ENCODE peak calls at places on chromosomes 5 and 9, in ten cellular contexts. C is stomach; A is naive thymus-derived CD4-positive, alpha-beta T cell; J is mesenchymal stem cell; G is iPS DF 6.9; Z is tibial nerve; E is adrenal gland; T is fibroblast of lung; K is small intestine; L is heart right ventricle. M is an unnamed sample. For H3K4me1, the result is how much of the 10 kb centered on the place peaks cover.

GRCh38 chr9:78437721-78438610 is 141.0 kb downstream of the PSAT1 start:
- DNase-seq in J (no peak), T (no peak), K (no peak), E (no peak), A (no peak), Z (no peak), C (no peak), L (no peak), G (no peak), M (no peak)

GRCh38 chr5:175695161-175696126 is 37.6 kb downstream of the HRH2 start:
- DNase-seq in G (no peak), J (no peak), Z (no peak), T (no peak), E (no peak), A (no peak), K (no peak), L (no peak), C (no peak), M (no peak)

GRCh38 chr5:175851727-175852126 is 19.7 kb upstream of the CPLX2 start:
- DNase-seq in J (no peak), A (no peak), T (no peak), C (no peak), L (no peak), E (no peak), G (no peak), K (no peak), Z (no peak), M (no peak)

GRCh38 chr9:122374885-122375420 is 4.1 kb downstream of the PTGS1 start:
- DNase-seq in Z (peak), C (peak), L (peak), G (no peak), K (peak), J (peak), A (no peak), T (peak), E (peak), M (no peak)

GRCh38 chr5:146805099-146805498 is 73.5 kb downstream of the PPP2R2B start:
- DNase-seq in T (peak), J (no peak), L (no peak), Z (no peak), A (no peak), K (no peak), E (no peak), C (no peak), G (no peak), M (no peak)

GRCh38 chr5:158897444-158898160 is 202.1 kb downstream of the EBF1 start:
- DNase-seq in E (no peak), G (no peak), K (no peak), Z (no peak), L (no peak), C (no peak), T (no peak), A (no peak), J (no peak), M (no peak)

GRCh38 chr9:34992376-34992951 is 2.9 kb downstream of the DNAJB5 start:
- DNase-seq in J (peak), C (no peak), L (peak), K (no peak), A (no peak), Z (no peak), G (no peak), E (peak), T (peak), M (no peak)

GRCh38 chr9:87464110-87464991 is 33.3 kb upstream of the DAPK1 start:
- DNase-seq in Z (peak), E (no peak), T (peak), K (no peak), G (no peak), L (no peak), A (no peak), J (no peak), C (no peak), M (no peak)

GRCh38 chr5:145981612-145982571 is 45.5 kb downstream of the SH3RF2 start:
- DNase-seq in T (peak), C (peak), L (no peak), A (no peak), K (peak), Z (no peak), E (no peak), G (no peak), J (no peak), M (no peak)

GRCh38 chr9:93130861-93131481 is 3.1 kb downstream of the NINJ1 start:
- DNase-seq in A (no peak), J (peak), G (no peak), L (no peak), C (no peak), Z (peak), E (peak), K (no peak), T (no peak), M (no peak)

GRCh38 chr5:139180850-139181785 is 17.1 kb downstream of the SIL1 start:
- DNase-seq in T (peak), A (no peak), J (no peak), G (no peak), E (no peak), L (no peak), Z (no peak), K (no peak), C (no peak), M (no peak)

GRCh38 chr9:37963936-37964739 is 60.2 kb upstream of the SLC25A51 start:
- DNase-seq in E (peak), T (peak), Z (peak), C (peak), G (no peak), K (peak), A (no peak), J (peak), L (no peak), M (no peak)

GRCh38 chr9:117927354-117927753 is 223.2 kb downstream of the TLR4 start:
- DNase-seq in E (no peak), A (no peak), C (no peak), G (peak), K (no peak), T (no peak), L (no peak), Z (no peak), J (no peak), M (no peak)

GRCh38 chr5:66602621-66603020 is 6.4 kb downstream of the MAST4 start:
- DNase-seq in G (no peak), A (no peak), J (no peak), L (no peak), E (no peak), K (no peak), C (no peak), Z (no peak), T (peak), M (no peak)

GRCh38 chr9:129868571-129869486 is 33.6 kb downstream of the USP20 start:
- DNase-seq in G (no peak), E (no peak), Z (no peak), T (no peak), L (no peak), A (peak), K (peak), C (peak), J (no peak), M (no peak)

GRCh38 chr5:9361835-9362234 is 184.0 kb downstream of the SEMA5A start:
- DNase-seq in J (peak), Z (peak), E (peak), T (peak), C (peak), A (peak), L (peak), K (peak), G (peak), M (no peak)

GRCh38 chr5:37554938-37555337 is 175.8 kb downstream of the WDR70 start:
- DNase-seq in G (no peak), E (no peak), A (no peak), C (no peak), J (no peak), Z (no peak), L (no peak), K (peak), T (no peak), M (no peak)

GRCh38 chr9:128001411-128002298 is 20.9 kb upstream of the EEIG1 start:
- DNase-seq in K (no peak), G (no peak), L (no peak), T (peak), E (peak), C (peak), A (no peak), Z (no peak), J (peak), M (no peak)

GRCh38 chr9:116207371-116208111 is 54.0 kb downstream of the PAPPA start:
- DNase-seq in K (no peak), G (no peak), C (no peak), L (no peak), A (no peak), E (no peak), Z (no peak), T (no peak), J (no peak), M (no peak)

GRCh38 chr9:20929276-20929675 is 102.2 kb downstream of the HACD4 start:
- DNase-seq in G (no peak), J (no peak), Z (no peak), A (no peak), L (no peak), C (no peak), E (no peak), T (no peak), K (no peak), M (no peak)

GRCh38 chr9:87062706-87063105 is 115.4 kb upstream of the GAS1 start:
- DNase-seq in E (no peak), J (no peak), K (no peak), A (no peak), T (no peak), C (no peak), L (no peak), G (no peak), Z (no peak), M (no peak)

GRCh38 chr5:29042152-29042551 is 2003.8 kb upstream of the CDH9 start:
- DNase-seq in K (no peak), G (no peak), Z (no peak), E (no peak), L (no peak), A (no peak), T (no peak), C (no peak), J (no peak), M (no peak)

GRCh38 chr5:150410524-150411244 is 2.0 kb downstream of the CD74 start:
- DNase-seq in K (peak), E (peak), G (no peak), C (peak), J (peak), Z (peak), T (peak), L (peak), A (peak), M (no peak)

GRCh38 chr5:128708841-128709240 is 170.8 kb upstream of the FBN2 start:
- DNase-seq in K (no peak), E (no peak), T (no peak), L (no peak), Z (no peak), C (no peak), A (no peak), J (no peak), G (no peak), M (no peak)

GRCh38 chr5:179269781-179270543 is 75.3 kb downstream of the ADAMTS2 start:
- DNase-seq in C (no peak), T (no peak), J (no peak), A (no peak), G (no peak), K (no peak), Z (no peak), E (peak), L (no peak), M (no peak)

GRCh38 chr9:90107021-90107771 is 502.4 kb downstream of the GADD45G start:
- DNase-seq in A (no peak), E (peak), G (no peak), L (peak), K (peak), Z (peak), J (peak), C (peak), T (peak), M (no peak)

GRCh38 chr9:2060425-2060824 is 45.3 kb downstream of the SMARCA2 start:
- DNase-seq in C (no peak), Z (no peak), T (peak), A (no peak), E (no peak), K (no peak), G (no peak), J (no peak), L (peak), M (no peak)

GRCh38 chr5:66518753-66519152 is 77.4 kb upstream of the MAST4 start:
- DNase-seq in Z (no peak), J (no peak), E (no peak), A (no peak), K (no peak), G (no peak), C (no peak), L (no peak), T (peak), M (no peak)

GRCh38 chr5:58060971-58061370 is 398.9 kb downstream of the PLK2 start:
- DNase-seq in G (no peak), J (peak), K (no peak), Z (no peak), A (no peak), T (peak), C (no peak), E (no peak), L (no peak), M (no peak)

GRCh38 chr5:157606046-157606445 is 30.5 kb upstream of the ADAM19 start:
- DNase-seq in J (no peak), E (no peak), A (no peak), T (no peak), C (no peak), L (no peak), K (no peak), Z (no peak), G (no peak), M (no peak)

GRCh38 chr5:143217804-143218160 is 185.7 kb downstream of the NR3C1 start:
- DNase-seq in L (no peak), Z (no peak), T (no peak), K (no peak), C (no peak), J (no peak), G (no peak), E (no peak), A (no peak), M (no peak)

GRCh38 chr5:157347301-157348048 is 81.6 kb downstream of the CYFIP2 start:
- DNase-seq in E (peak), K (peak), Z (no peak), L (no peak), A (no peak), J (no peak), G (no peak), C (no peak), T (no peak), M (no peak)

GRCh38 chr9:108056805-108057386 is 567.3 kb upstream of the KLF4 start:
- DNase-seq in G (no peak), T (peak), L (no peak), K (no peak), A (no peak), C (no peak), J (peak), E (no peak), Z (no peak), M (no peak)

GRCh38 chr5:375921-376871 is 54.7 kb downstream of the AHRR start:
- DNase-seq in T (no peak), E (peak), K (no peak), A (no peak), L (peak), J (no peak), Z (no peak), G (no peak), C (peak), M (peak)

GRCh38 chr5:150261231-150261630 is 28.3 kb downstream of the CAMK2A start:
- DNase-seq in G (no peak), K (no peak), L (no peak), J (peak), T (no peak), Z (no peak), E (no peak), A (no peak), C (no peak), M (no peak)

GRCh38 chr5:1235379-1235778 is 10.2 kb downstream of the SLC6A18 start:
- DNase-seq in G (no peak), T (no peak), J (no peak), L (no peak), A (no peak), E (no peak), K (no peak), Z (no peak), C (no peak), M (no peak)

DNA sequence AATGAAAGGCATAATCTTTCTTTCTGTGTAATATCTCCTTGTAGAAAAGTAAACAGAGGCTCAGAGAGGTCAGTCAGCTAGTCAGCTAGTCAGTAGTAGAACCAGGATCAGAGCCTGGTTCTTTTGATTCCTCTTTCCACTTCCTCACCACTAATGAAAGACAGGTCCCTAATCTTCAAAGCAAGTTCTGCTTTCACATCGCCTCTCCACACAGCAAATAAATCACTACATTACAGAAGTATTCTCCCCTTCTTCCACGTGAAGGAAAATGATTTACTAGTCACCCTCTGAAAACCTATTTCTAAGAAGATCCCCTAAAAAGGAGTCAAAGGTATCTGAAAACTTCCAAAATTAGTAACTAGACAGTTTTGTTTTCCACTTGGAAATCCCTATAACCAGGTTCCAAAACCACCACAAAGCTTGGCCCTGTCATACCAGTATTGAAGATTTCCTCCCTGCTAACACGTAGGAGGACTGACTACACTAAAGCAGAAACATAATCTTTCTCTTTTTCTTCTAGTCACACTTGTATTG is 140.5 kb upstream of the TARS1 start:
- DNase-seq in A (no peak), J (no peak), L (no peak), C (no peak), E (no peak), Z (no peak), T (peak), G (no peak), K (no peak), M (no peak)
- H3K4me1 ChIP-seq in A (under half), J (under half), L (under half), C (under half), E (under half), Z (under half), T (under half), G (under half), K (under half), M (under half)

DNA sequence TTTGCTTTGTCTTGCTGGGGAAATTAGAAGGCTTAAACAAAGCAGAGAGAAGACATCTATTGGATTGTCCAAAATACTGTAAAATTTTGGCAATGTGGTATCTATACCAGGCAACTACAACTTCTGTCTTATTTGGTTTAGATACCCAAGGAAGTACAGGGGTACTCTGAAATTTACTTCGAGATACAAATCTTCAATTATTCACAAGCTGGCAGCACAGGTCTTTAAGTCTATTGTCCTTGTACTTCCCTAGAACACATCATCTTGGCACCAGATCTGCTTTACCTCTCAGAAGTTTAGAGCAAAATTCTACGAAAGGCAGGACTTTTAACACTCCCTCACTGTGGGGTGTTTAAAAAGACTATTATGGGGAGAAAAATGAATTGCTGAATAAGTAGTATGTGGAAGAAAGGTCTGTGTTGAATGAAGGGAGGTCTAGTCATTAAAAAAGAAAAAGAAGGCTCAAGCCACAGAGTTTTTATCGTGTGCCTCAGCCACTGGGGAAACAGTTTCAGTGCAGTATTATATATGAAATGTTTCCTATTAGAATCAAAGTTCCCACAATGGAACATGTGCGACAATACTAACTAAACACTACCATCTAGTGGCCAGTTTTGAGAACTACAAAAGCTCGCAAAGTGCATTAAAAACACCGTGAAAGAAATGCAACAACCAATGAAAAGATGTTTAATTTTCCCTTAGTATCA is 93.7 kb downstream of the PDE4D start:
- DNase-seq in Z (peak), L (no peak), K (peak), T (no peak), E (no peak), J (peak), C (no peak), A (peak), G (peak), M (no peak)
- H3K4me1 ChIP-seq in Z (under half), L (under half), K (under half), T (under half), E (under half), J (under half), C (under half), A (under half), G (under half), M (under half)

GRCh38 chr5:140192715-140193428 is 17.9 kb downstream of the CYSTM1 start:
- DNase-seq in L (no peak), A (no peak), E (no peak), C (no peak), Z (no peak), J (no peak), K (peak), T (no peak), G (no peak), M (no peak)

GRCh38 chr5:140190868-140191209 is 15.9 kb downstream of the CYSTM1 start:
- DNase-seq in C (no peak), J (no peak), A (no peak), K (no peak), T (no peak), G (no peak), Z (no peak), E (no peak), L (no peak), M (no peak)

GRCh38 chr5:140196406-140196805 is 21.4 kb downstream of the CYSTM1 start:
- DNase-seq in E (no peak), G (no peak), Z (no peak), L (no peak), C (no peak), K (no peak), J (no peak), A (no peak), T (no peak), M (no peak)

GRCh38 chr5:140197023-140197422 is 22.0 kb downstream of the CYSTM1 start:
- DNase-seq in J (no peak), K (no peak), T (no peak), L (no peak), A (no peak), E (no peak), C (no peak), G (no peak), Z (no peak), M (no peak)

DNA sequence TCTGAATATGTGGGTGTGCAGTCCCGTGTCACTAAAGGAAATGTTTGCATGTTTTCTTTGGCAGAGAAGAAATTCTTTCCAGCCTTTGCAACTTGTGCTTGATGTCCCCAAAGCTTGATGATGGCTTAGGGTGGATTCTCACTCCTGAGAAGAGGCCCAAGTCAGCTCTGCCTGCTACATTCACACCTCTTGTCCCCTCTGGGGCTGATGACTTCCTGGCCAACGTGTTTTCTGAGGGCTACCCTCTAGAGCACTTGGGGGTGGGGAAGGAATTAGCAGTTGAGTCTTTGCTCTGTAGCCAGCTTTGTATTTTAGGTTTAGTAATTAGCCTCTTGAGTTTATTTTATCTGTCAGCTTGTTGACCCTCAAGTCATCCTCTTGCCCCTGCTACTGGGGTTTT is 19.7 kb downstream of the CYSTM1 start:
- DNase-seq in J (no peak), G (no peak), T (no peak), C (no peak), A (no peak), E (no peak), L (no peak), K (no peak), Z (no peak), M (no peak)
- H3K4me1 ChIP-seq in J (under half), G (under half), T (under half), C (under half), A (under half), E (under half), L (under half), K (under half), Z (under half), M (under half)

GRCh38 chr9:132003904-132004303 is 75.8 kb downstream of the MED27 start:
- DNase-seq in A (no peak), C (no peak), T (no peak), E (no peak), J (no peak), K (no peak), G (no peak), Z (no peak), L (no peak), M (no peak)
- H3K4me1 ChIP-seq in A (under half), C (under half), T (under half), E (under half), J (under half), K (under half), G (under half), Z (under half), L (under half), M (under half)

DNA sequence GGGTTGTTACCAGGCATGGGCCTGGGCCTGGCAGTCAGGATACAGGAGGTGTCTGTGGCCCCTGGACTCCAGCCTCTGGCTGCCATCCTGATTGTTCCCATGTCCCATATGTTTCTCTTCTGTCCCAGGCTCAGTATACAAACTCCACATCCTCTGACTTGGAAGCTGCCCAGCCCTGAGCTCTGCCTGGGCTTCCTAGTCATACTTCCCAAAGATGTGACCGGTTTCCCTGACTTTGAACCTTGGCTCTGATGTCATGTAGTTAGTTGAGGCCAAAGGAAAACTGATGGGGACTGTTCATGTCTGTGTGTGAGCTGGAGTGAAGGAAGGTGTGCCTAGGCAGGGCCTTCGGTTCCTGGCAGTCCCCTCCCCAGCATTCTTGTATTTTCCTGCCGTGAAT is 50.4 kb downstream of the CYSTM1 start:
- DNase-seq in Z (no peak), C (peak), J (no peak), E (peak), G (no peak), T (no peak), A (no peak), K (peak), L (no peak), M (no peak)
- H3K4me1 ChIP-seq in Z (under half), C (half or more), J (under half), E (under half), G (under half), T (under half), A (under half), K (under half), L (under half), M (under half)